ENCODE peak calls at places on chromosomes 5 and 9, in six cellular contexts. H is uterus, V is Peyer's patch, E is A549, A is heart left ventricle, Z is IMR-90. I is an unnamed sample.

GRCh38 chr5:13218518-13218917 is 726.0 kb downstream of the DNAH5 start:
- DNase-seq in E (peak; percentile 1), Z (no peak), H (no peak), V (no peak), A (no peak), I (no peak)

GRCh38 chr9:4837768-4838546 is 45.2 kb downstream of the RCL1 start:
- DNase-seq in E (no peak), H (no peak), A (no peak), V (no peak), Z (peak; percentile 93), I (no peak)

GRCh38 chr9:87725356-87725899 is 491 bp upstream of the CTSL start:
- DNase-seq in Z (peak; percentile 23), V (no peak), A (peak; percentile 54), E (peak; percentile 42), H (peak; percentile 46), I (no peak)

GRCh38 chr9:137198051-137198747 is 2.3 kb downstream of the TPRN start:
- DNase-seq in V (peak; percentile 85), Z (no peak), A (no peak), E (no peak), H (no peak), I (no peak)

GRCh38 chr9:124098141-124098905 is 86.8 kb downstream of the LHX2 start:
- DNase-seq in V (no peak), H (no peak), Z (no peak), A (no peak), E (no peak), I (no peak)

GRCh38 chr9:13568446-13568845 is 289.0 kb upstream of the MPDZ start:
- DNase-seq in H (no peak), Z (no peak), V (no peak), E (no peak), A (peak; percentile 28), I (no peak)

GRCh38 chr5:90886381-90886780 is 327.8 kb downstream of the ADGRV1 start:
- DNase-seq in E (no peak), V (no peak), H (no peak), Z (no peak), A (no peak), I (no peak)

GRCh38 chr5:81650992-81651391 is 99.9 kb downstream of the SSBP2 start:
- DNase-seq in H (no peak), A (no peak), E (no peak), V (no peak), Z (no peak), I (no peak)

GRCh38 chr9:28031521-28032177 is 458.4 kb upstream of the C9orf72 start:
- DNase-seq in V (no peak), Z (no peak), H (no peak), E (no peak), A (no peak), I (no peak)

GRCh38 chr5:32283539-32284377 is 29.0 kb downstream of the MTMR12 start:
- DNase-seq in Z (peak; percentile 68), H (no peak), E (no peak), A (no peak), V (no peak), I (no peak)

GRCh38 chr9:80649001-80649420 is 1040.3 kb downstream of the TLE1 start:
- DNase-seq in V (no peak), E (no peak), H (peak; percentile 65), A (peak; percentile 20), Z (peak; percentile 91), I (no peak)

GRCh38 chr9:116543731-116544400 is 143.2 kb upstream of the TRIM32 start:
- DNase-seq in H (no peak), A (no peak), V (no peak), E (no peak), Z (peak; percentile 78), I (no peak)

GRCh38 chr9:130328349-130328801 is 62.8 kb downstream of the HMCN2 start:
- DNase-seq in A (no peak), E (no peak), V (no peak), Z (peak; percentile 43), H (peak; percentile 86), I (no peak)

GRCh38 chr9:136399176-136400037 is 563 bp downstream of the SNAPC4 start:
- DNase-seq in A (no peak), Z (no peak), H (no peak), V (no peak), E (no peak), I (no peak)

GRCh38 chr5:2370626-2371418 is 380.7 kb downstream of the IRX2 start:
- DNase-seq in V (no peak), H (no peak), A (no peak), Z (no peak), E (no peak), I (no peak)

GRCh38 chr9:124297553-124297905 is 39.8 kb downstream of the NEK6 start:
- DNase-seq in H (peak; percentile 64), A (peak; percentile 86), Z (peak; percentile 96), V (no peak), E (peak; percentile 70), I (no peak)

GRCh38 chr5:62828757-62829156 is 250.1 kb downstream of the LRRC70 start:
- DNase-seq in Z (no peak), E (no peak), A (no peak), V (no peak), H (no peak), I (no peak)

GRCh38 chr9:76818271-76818670 is 54.0 kb downstream of the PCA3 start:
- DNase-seq in H (peak; percentile 80), V (peak; percentile 67), A (peak; percentile 65), Z (peak; percentile 98), E (peak; percentile 63), I (peak; percentile 7)

GRCh38 chr5:92775711-92776615 is 805.1 kb downstream of the NR2F1-AS1 start:
- DNase-seq in E (no peak), A (no peak), Z (peak; percentile 62), V (no peak), H (no peak), I (no peak)

DNA sequence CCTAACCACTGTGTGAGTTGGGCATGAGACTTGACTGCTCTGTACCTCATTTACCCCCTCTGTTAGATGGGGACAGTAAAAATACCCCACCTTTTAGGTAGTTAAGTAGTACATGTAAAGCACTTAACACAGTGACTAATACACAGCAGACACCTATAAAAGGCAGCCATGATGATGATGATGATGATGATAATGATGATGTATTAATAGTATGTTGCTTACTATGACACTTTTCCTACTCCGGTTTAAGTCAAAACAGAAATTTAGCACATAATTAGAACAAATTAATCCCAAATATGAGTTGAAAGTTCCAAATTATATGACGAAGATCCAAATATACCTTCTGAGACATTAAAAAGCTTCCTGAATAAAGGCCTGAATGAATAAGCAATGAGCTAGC is 222.1 kb downstream of the GAPVD1 start:
- DNase-seq in Z (no peak), E (no peak), H (no peak), A (no peak), V (no peak), I (no peak)
- H3K4me1 ChIP-seq in Z (peaks cover 17% of the 10 kb centered on the region), E (peaks cover 20% of the 10 kb centered on the region), H (peaks cover 3% of the 10 kb centered on the region), A (peaks cover 26% of the 10 kb centered on the region), V (no peaks in the 10 kb centered on the region), I (no peaks in the 10 kb centered on the region)

DNA sequence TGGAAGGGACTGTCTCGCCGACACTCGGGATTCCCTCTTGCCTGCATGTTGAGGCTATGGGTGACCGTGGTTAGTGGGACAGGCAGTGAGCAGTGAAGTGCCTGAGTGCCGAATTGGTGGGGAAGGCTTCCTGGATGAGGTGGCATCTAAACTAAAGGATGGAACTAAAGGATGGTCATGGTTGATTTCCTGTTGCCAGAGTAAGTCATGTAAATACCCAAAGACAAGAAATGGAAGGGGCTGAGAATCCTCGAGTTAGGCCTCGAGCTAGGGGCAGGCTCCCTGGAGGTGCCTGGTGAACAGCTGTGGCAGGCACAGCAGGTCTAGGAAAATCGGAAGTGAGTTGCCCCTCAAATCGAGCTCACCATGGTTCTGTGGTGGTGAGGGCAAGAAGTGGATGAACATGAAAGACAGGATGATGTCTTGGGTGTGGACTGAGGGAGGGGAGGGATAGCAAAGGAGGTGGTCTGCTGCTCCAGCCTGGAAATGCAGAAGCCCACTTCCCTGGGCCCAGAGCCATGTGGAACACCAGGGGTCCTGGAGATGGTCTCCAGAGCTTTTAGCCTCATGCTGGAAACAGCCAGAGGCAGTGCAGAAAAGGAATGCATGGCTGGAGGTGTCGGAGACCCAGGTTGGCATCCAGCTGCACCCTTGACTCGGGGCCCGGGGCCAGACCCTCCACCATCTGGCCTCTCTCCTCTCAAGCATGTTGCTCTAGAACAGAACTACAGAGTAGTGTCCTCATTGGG is 12.2 kb downstream of the CD74 start:
- DNase-seq in Z (no peak), H (no peak), E (no peak), V (peak; percentile 41), A (no peak), I (no peak)
- TF ChIP-seq POLR2A in Z (no peak), H (no peak), E (no peak), V (no peak), A (no peak), I (no peak)

DNA sequence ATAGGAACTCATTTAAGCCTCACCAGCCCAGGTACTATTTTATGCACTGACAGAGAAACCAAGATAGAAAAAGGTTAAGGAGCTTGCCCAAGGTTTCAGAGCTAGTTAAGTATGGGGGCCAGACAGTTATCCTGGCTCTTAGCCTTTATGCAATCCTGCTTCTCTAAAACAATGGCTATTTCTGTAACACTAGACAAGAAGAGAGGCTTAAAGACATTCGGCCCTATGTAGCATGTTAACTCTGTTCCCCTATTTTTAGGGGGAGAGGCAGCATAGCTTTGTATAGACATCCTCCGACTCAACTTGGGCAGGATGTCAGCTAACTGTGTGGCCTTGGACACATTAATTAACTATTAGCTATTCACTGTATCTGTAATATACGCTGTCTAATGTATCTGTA is 54.6 kb downstream of the LHFPL2 start:
- DNase-seq in Z (no peak), A (no peak), V (no peak), E (no peak), H (no peak), I (no peak)
- H3K4me1 ChIP-seq in Z (peaks cover 43% of the 10 kb centered on the region), A (peaks cover 58% of the 10 kb centered on the region), V (no peaks in the 10 kb centered on the region), E (peaks cover 94% of the 10 kb centered on the region), H (peaks cover 14% of the 10 kb centered on the region), I (peaks cover 36% of the 10 kb centered on the region)

GRCh38 chr5:98772415-98773213 is 849 bp upstream of the RGMB start:
- DNase-seq in E (peak; percentile 78), A (peak; percentile 71), Z (no peak), V (peak; percentile 86), H (peak; percentile 67), I (peak; percentile 24)

GRCh38 chr5:98773214-98773463 is 324 bp upstream of the RGMB start:
- DNase-seq in A (no peak), H (no peak), E (no peak), Z (no peak), V (no peak), I (no peak)

GRCh38 chr5:98775246-98775961 is 1.9 kb downstream of the RGMB start:
- DNase-seq in Z (no peak), H (no peak), E (no peak), V (no peak), A (no peak), I (no peak)

GRCh38 chr5:98774192-98775046 is 956 bp downstream of the RGMB start:
- DNase-seq in V (peak; percentile 79), A (peak; percentile 54), Z (peak; percentile 74), H (peak; percentile 53), E (peak; percentile 38), I (peak; percentile 11)

DNA sequence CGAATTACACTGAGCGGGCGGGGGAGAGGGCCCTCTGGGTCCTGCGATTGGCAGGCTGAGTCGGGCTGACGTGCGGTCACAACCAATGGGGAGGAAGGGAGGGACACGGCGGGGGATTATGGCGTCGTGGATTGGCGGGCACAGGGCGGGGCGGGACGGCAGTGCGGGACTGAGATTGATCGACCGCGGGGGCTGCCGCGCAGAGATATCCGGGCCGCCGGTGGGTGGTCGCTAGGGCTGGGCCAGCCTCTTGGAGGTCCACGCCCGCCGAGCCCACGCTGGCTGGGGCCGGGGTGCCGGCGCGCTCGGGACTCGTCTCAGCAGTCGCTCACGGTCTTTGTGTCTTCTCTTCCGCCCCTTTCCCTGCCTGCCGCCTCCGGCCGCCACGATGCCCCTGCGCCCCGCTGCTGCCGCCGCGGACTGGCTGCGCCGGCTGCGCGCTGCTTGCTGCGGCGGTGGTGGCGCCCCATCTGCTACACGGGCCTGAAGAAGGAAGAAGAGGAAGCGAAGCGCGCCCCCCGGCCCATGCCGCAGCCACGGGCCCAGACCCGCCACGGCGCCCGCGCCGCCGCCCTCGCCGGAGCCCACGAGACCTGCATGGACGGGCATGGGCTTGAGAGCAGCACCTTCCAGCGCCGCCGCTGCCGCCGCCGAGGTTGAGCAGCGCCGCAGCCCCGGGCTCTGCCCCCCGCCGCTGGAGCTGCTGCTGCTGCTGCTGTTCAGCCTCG is at the start of gene RGMB:
- DNase-seq in E (peak; percentile 98), Z (peak; percentile 99), V (peak; percentile 98), H (peak; percentile 97), A (peak; percentile 99), I (peak; percentile 74)
- TF ChIP-seq POLR2A in E (peak; percentile 59), Z (peak; percentile 48), V (peak; percentile 58), H (peak; percentile 93), A (peak; percentile 93), I (peak; percentile 89)